ENCODE peak calls at places on chromosome 17, in ten cellular contexts. One of them, this sample, is unnamed.

GRCh38 chr17:32015245-32016013 is 8.2 kb downstream of the LRRC37B start:
- DNase-seq in prostate gland: no peak
- DNase-seq in epithelial cell of esophagus: peak
- DNase-seq in BE2C: no peak
- DNase-seq in lower leg skin: no peak
- DNase-seq in HFF-Myc: no peak
- DNase-seq in fibroblast of lung: peak
- DNase-seq in PC-3: peak
- DNase-seq in A549: no peak
- DNase-seq in heart left ventricle: no peak
- DNase-seq in this sample: peak

GRCh38 chr17:59893617-59894100 is 738 bp downstream of the RPS6KB1 start:
- DNase-seq in prostate gland: no peak
- DNase-seq in epithelial cell of esophagus: peak
- DNase-seq in BE2C: peak
- DNase-seq in lower leg skin: no peak
- DNase-seq in HFF-Myc: no peak
- DNase-seq in fibroblast of lung: peak
- DNase-seq in PC-3: peak
- DNase-seq in A549: peak
- DNase-seq in heart left ventricle: no peak
- DNase-seq in this sample: peak

GRCh38 chr17:32488177-32488542 is 1.4 kb downstream of the CDK5R1 start:
- DNase-seq in prostate gland: no peak
- DNase-seq in epithelial cell of esophagus: no peak
- DNase-seq in BE2C: no peak
- DNase-seq in lower leg skin: peak
- DNase-seq in HFF-Myc: no peak
- DNase-seq in fibroblast of lung: no peak
- DNase-seq in PC-3: no peak
- DNase-seq in A549: no peak
- DNase-seq in heart left ventricle: no peak
- DNase-seq in this sample: no peak

GRCh38 chr17:80965606-80966005 is 26.0 kb upstream of the CHMP6 start:
- DNase-seq in prostate gland: no peak
- DNase-seq in epithelial cell of esophagus: no peak
- DNase-seq in BE2C: no peak
- DNase-seq in lower leg skin: no peak
- DNase-seq in HFF-Myc: no peak
- DNase-seq in fibroblast of lung: no peak
- DNase-seq in PC-3: no peak
- DNase-seq in A549: no peak
- DNase-seq in heart left ventricle: no peak
- DNase-seq in this sample: no peak

GRCh38 chr17:14042411-14042810 is 26.9 kb upstream of the COX10 start:
- DNase-seq in prostate gland: no peak
- DNase-seq in epithelial cell of esophagus: no peak
- DNase-seq in BE2C: no peak
- DNase-seq in lower leg skin: no peak
- DNase-seq in HFF-Myc: no peak
- DNase-seq in fibroblast of lung: no peak
- DNase-seq in PC-3: no peak
- DNase-seq in A549: no peak
- DNase-seq in heart left ventricle: no peak
- DNase-seq in this sample: no peak

GRCh38 chr17:76894842-76895241 is 26.6 kb downstream of the MGAT5B start:
- DNase-seq in prostate gland: no peak
- DNase-seq in epithelial cell of esophagus: no peak
- DNase-seq in BE2C: no peak
- DNase-seq in lower leg skin: no peak
- DNase-seq in HFF-Myc: no peak
- DNase-seq in fibroblast of lung: no peak
- DNase-seq in PC-3: no peak
- DNase-seq in A549: no peak
- DNase-seq in heart left ventricle: no peak
- DNase-seq in this sample: no peak

GRCh38 chr17:45146616-45147101 is 1.6 kb upstream of the HEXIM1 start:
- DNase-seq in prostate gland: peak
- DNase-seq in epithelial cell of esophagus: no peak
- DNase-seq in BE2C: no peak
- DNase-seq in lower leg skin: no peak
- DNase-seq in HFF-Myc: no peak
- DNase-seq in fibroblast of lung: peak
- DNase-seq in PC-3: no peak
- DNase-seq in A549: no peak
- DNase-seq in heart left ventricle: no peak
- DNase-seq in this sample: peak

GRCh38 chr17:5418858-5419355 is 555 bp downstream of the NUP88 start:
- DNase-seq in prostate gland: peak
- DNase-seq in epithelial cell of esophagus: peak
- DNase-seq in BE2C: peak
- DNase-seq in lower leg skin: peak
- DNase-seq in HFF-Myc: no peak
- DNase-seq in fibroblast of lung: peak
- DNase-seq in PC-3: peak
- DNase-seq in A549: no peak
- DNase-seq in heart left ventricle: no peak
- DNase-seq in this sample: no peak

GRCh38 chr17:78728495-78728894 is 53.6 kb downstream of the CYTH1 start:
- DNase-seq in prostate gland: no peak
- DNase-seq in epithelial cell of esophagus: no peak
- DNase-seq in BE2C: no peak
- DNase-seq in lower leg skin: no peak
- DNase-seq in HFF-Myc: no peak
- DNase-seq in fibroblast of lung: no peak
- DNase-seq in PC-3: no peak
- DNase-seq in A549: no peak
- DNase-seq in heart left ventricle: no peak
- DNase-seq in this sample: no peak

GRCh38 chr17:78734841-78735641 is 47.0 kb downstream of the CYTH1 start:
- DNase-seq in prostate gland: no peak
- DNase-seq in epithelial cell of esophagus: no peak
- DNase-seq in BE2C: no peak
- DNase-seq in lower leg skin: peak
- DNase-seq in HFF-Myc: no peak
- DNase-seq in fibroblast of lung: no peak
- DNase-seq in PC-3: no peak
- DNase-seq in A549: no peak
- DNase-seq in heart left ventricle: no peak
- DNase-seq in this sample: no peak

GRCh38 chr17:78735832-78736525 is 46.1 kb downstream of the CYTH1 start:
- DNase-seq in prostate gland: peak
- DNase-seq in epithelial cell of esophagus: peak
- DNase-seq in BE2C: no peak
- DNase-seq in lower leg skin: peak
- DNase-seq in HFF-Myc: no peak
- DNase-seq in fibroblast of lung: peak
- DNase-seq in PC-3: peak
- DNase-seq in A549: no peak
- DNase-seq in heart left ventricle: no peak
- DNase-seq in this sample: no peak

GRCh38 chr17:78729636-78730035 is 52.4 kb downstream of the CYTH1 start:
- DNase-seq in prostate gland: no peak
- DNase-seq in epithelial cell of esophagus: no peak
- DNase-seq in BE2C: no peak
- DNase-seq in lower leg skin: peak
- DNase-seq in HFF-Myc: no peak
- DNase-seq in fibroblast of lung: no peak
- DNase-seq in PC-3: no peak
- DNase-seq in A549: no peak
- DNase-seq in heart left ventricle: no peak
- DNase-seq in this sample: no peak

DNA sequence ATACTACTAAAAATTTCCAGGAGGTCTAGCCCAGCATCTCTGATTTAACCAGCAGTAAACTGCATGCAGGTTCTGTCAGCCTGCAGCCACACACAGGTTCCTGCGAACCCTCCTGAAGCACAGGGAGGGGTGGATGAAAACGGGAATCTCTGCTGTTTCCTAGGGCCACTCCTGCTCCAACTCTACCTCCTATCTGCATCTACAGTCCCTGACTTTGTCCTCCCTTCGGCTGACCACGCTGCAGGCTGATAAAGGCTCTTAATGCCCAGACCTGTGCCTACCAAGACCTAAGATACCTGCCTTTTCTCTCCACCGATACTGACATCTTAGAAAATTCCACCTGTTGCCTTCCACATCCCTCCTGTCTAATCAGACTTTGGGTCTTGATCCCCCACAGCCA is 50.2 kb downstream of the CYTH1 start:
- DNase-seq in prostate gland: no peak
- DNase-seq in epithelial cell of esophagus: no peak
- DNase-seq in BE2C: no peak
- DNase-seq in lower leg skin: peak
- DNase-seq in HFF-Myc: no peak
- DNase-seq in fibroblast of lung: no peak
- DNase-seq in PC-3: no peak
- DNase-seq in A549: no peak
- DNase-seq in heart left ventricle: no peak
- DNase-seq in this sample: no peak
- H3K4me3 ChIP-seq in prostate gland: no peak
- H3K4me3 ChIP-seq in epithelial cell of esophagus: no peak
- H3K4me3 ChIP-seq in BE2C: no peak
- H3K4me3 ChIP-seq in lower leg skin: no peak
- H3K4me3 ChIP-seq in HFF-Myc: no peak
- H3K4me3 ChIP-seq in fibroblast of lung: no peak
- H3K4me3 ChIP-seq in PC-3: no peak
- H3K4me3 ChIP-seq in A549: no peak
- H3K4me3 ChIP-seq in heart left ventricle: no peak
- H3K4me3 ChIP-seq in this sample: no peak

GRCh38 chr17:47618416-47618815 is 31.3 kb upstream of the KPNB1 start:
- DNase-seq in prostate gland: no peak
- DNase-seq in epithelial cell of esophagus: no peak
- DNase-seq in BE2C: no peak
- DNase-seq in lower leg skin: no peak
- DNase-seq in HFF-Myc: no peak
- DNase-seq in fibroblast of lung: no peak
- DNase-seq in PC-3: peak
- DNase-seq in A549: peak
- DNase-seq in heart left ventricle: no peak
- DNase-seq in this sample: no peak

GRCh38 chr17:47620503-47621245 is 29.0 kb upstream of the KPNB1 start:
- DNase-seq in prostate gland: no peak
- DNase-seq in epithelial cell of esophagus: peak
- DNase-seq in BE2C: no peak
- DNase-seq in lower leg skin: no peak
- DNase-seq in HFF-Myc: no peak
- DNase-seq in fibroblast of lung: no peak
- DNase-seq in PC-3: peak
- DNase-seq in A549: no peak
- DNase-seq in heart left ventricle: no peak
- DNase-seq in this sample: no peak

GRCh38 chr17:47624727-47625068 is 25.0 kb upstream of the KPNB1 start:
- DNase-seq in prostate gland: no peak
- DNase-seq in epithelial cell of esophagus: no peak
- DNase-seq in BE2C: no peak
- DNase-seq in lower leg skin: no peak
- DNase-seq in HFF-Myc: no peak
- DNase-seq in fibroblast of lung: no peak
- DNase-seq in PC-3: no peak
- DNase-seq in A549: no peak
- DNase-seq in heart left ventricle: no peak
- DNase-seq in this sample: no peak

GRCh38 chr17:47622179-47622549 is 27.6 kb upstream of the KPNB1 start:
- DNase-seq in prostate gland: no peak
- DNase-seq in epithelial cell of esophagus: no peak
- DNase-seq in BE2C: no peak
- DNase-seq in lower leg skin: no peak
- DNase-seq in HFF-Myc: no peak
- DNase-seq in fibroblast of lung: peak
- DNase-seq in PC-3: no peak
- DNase-seq in A549: no peak
- DNase-seq in heart left ventricle: no peak
- DNase-seq in this sample: no peak

DNA sequence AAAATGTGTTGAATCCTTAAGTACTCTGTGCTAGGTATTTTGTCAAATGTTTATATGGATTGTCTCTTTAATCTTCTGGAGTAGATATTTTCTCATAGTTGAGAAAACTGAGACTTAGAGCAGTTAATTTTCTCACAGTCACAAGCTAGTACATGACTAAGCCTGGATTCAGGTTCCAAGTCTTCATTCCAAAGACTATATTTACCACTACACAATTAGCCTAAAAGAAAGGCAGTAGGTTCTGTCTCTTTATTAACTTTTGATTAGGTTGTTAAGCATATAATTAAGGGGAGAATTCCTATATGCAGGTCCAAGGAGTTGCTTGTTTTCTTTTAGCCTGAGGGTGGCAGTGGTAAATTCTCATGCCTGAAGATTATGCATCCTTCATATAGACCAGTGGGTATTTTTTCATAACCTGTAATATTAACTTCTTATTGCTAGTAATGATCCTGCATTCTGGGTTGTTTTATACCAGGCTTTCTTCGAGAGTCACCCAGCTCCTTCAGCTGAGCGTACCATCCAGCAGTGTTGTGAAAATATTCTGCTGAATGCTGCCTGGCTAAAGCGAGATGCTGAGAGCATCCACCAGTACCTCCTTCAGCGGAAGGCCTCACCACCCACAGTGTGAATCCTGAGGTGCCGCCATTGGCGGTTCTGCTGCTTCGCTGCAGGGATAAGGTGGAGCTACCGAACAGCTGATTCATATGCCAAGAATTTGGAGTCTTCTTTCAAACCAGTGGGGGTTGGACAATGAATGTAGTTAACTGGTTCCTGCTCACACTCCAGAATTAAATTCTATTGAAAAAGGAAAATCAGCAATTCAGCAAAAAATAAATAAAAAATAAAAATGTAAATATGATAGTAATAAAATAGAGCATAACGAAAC is 28.2 kb upstream of the KPNB1 start:
- DNase-seq in prostate gland: peak
- DNase-seq in epithelial cell of esophagus: peak
- DNase-seq in BE2C: no peak
- DNase-seq in lower leg skin: no peak
- DNase-seq in HFF-Myc: peak
- DNase-seq in fibroblast of lung: peak
- DNase-seq in PC-3: peak
- DNase-seq in A549: peak
- DNase-seq in heart left ventricle: peak
- DNase-seq in this sample: peak
- TF ChIP-seq CTCF in prostate gland: no peak
- TF ChIP-seq CTCF in epithelial cell of esophagus: no peak
- TF ChIP-seq CTCF in BE2C: no peak
- TF ChIP-seq CTCF in lower leg skin: no peak
- TF ChIP-seq CTCF in HFF-Myc: no peak
- TF ChIP-seq CTCF in fibroblast of lung: no peak
- TF ChIP-seq CTCF in PC-3: peak
- TF ChIP-seq CTCF in A549: peak
- TF ChIP-seq CTCF in heart left ventricle: no peak
- TF ChIP-seq CTCF in this sample: peak

DNA sequence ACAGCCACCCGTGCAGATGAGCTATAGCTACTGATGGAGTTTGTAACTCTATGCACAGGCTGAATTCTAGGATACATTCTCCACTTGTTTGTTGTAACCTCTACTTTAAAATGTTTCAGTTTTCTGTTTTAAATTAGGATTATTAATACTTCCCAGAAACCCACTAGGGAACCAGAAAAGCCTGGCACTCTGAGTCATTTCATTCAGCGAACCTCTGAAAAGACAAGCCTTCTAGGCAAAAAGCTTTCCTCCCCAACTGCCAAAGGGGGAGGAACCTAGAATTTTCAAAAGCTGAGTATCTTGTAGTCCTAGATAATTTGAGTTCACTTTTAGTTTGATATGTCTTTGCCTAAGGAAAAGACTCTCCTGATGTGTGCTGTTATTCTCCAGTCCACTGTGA is 43.2 kb downstream of the GOSR1 start:
- DNase-seq in prostate gland: no peak
- DNase-seq in epithelial cell of esophagus: peak
- DNase-seq in BE2C: no peak
- DNase-seq in lower leg skin: no peak
- DNase-seq in HFF-Myc: peak
- DNase-seq in fibroblast of lung: peak
- DNase-seq in PC-3: no peak
- DNase-seq in A549: no peak
- DNase-seq in heart left ventricle: no peak
- DNase-seq in this sample: peak
- H3K4me3 ChIP-seq in prostate gland: no peak
- H3K4me3 ChIP-seq in epithelial cell of esophagus: no peak
- H3K4me3 ChIP-seq in BE2C: no peak
- H3K4me3 ChIP-seq in lower leg skin: no peak
- H3K4me3 ChIP-seq in HFF-Myc: no peak
- H3K4me3 ChIP-seq in fibroblast of lung: no peak
- H3K4me3 ChIP-seq in PC-3: no peak
- H3K4me3 ChIP-seq in A549: no peak
- H3K4me3 ChIP-seq in heart left ventricle: no peak
- H3K4me3 ChIP-seq in this sample: no peak

GRCh38 chr17:1561420-1562177 is 993 bp downstream of the PITPNA start:
- DNase-seq in prostate gland: no peak
- DNase-seq in epithelial cell of esophagus: peak
- DNase-seq in BE2C: no peak
- DNase-seq in lower leg skin: no peak
- DNase-seq in HFF-Myc: no peak
- DNase-seq in fibroblast of lung: peak
- DNase-seq in PC-3: peak
- DNase-seq in A549: peak
- DNase-seq in heart left ventricle: peak
- DNase-seq in this sample: no peak
- TF ChIP-seq CTCF in prostate gland: no peak
- TF ChIP-seq CTCF in epithelial cell of esophagus: no peak
- TF ChIP-seq CTCF in BE2C: no peak
- TF ChIP-seq CTCF in lower leg skin: no peak
- TF ChIP-seq CTCF in HFF-Myc: no peak
- TF ChIP-seq CTCF in fibroblast of lung: peak
- TF ChIP-seq CTCF in PC-3: no peak
- TF ChIP-seq CTCF in A549: peak
- TF ChIP-seq CTCF in heart left ventricle: peak
- TF ChIP-seq CTCF in this sample: peak